ENCODE peak calls at places on chromosomes 5 and 9, in eight cellular contexts. X is A549, H is adrenal gland, Z is stomach, I is tibial nerve, C is breast epithelium, J is body of pancreas, A is H1. V is an unnamed sample.

GRCh38 chr9:134757206-134757975 is 115.8 kb downstream of the COL5A1 start:
- DNase-seq in X (no peak), J (no peak), A (no peak), H (no peak), I (no peak), C (no peak), Z (no peak), V (no peak)

GRCh38 chr5:28766565-28767158 is 1728.3 kb upstream of the CDH9 start:
- DNase-seq in J (no peak), A (no peak), X (peak; percentile 5), Z (no peak), H (no peak), C (no peak), I (peak; percentile 7), V (no peak)

GRCh38 chr9:110148384-110148783 is 59.6 kb downstream of the C9orf152 start:
- DNase-seq in X (no peak), Z (no peak), I (no peak), C (no peak), J (no peak), H (no peak), A (no peak), V (no peak)

GRCh38 chr9:136581614-136582447 is 36.0 kb upstream of the NOTCH1 start:
- DNase-seq in C (no peak), A (no peak), I (no peak), J (no peak), H (no peak), Z (no peak), X (no peak), V (no peak)

GRCh38 chr5:89951876-89952275 is 457.7 kb downstream of the CETN3 start:
- DNase-seq in A (no peak), C (no peak), J (no peak), X (no peak), Z (no peak), H (no peak), I (no peak), V (no peak)

GRCh38 chr9:111483862-111484563 is at the start of gene ECPAS:
- DNase-seq in Z (peak; percentile 69), X (peak; percentile 89), C (peak; percentile 57), I (peak; percentile 53), A (no peak), J (peak; percentile 75), H (peak; percentile 87), V (peak; percentile 84)

GRCh38 chr5:122102825-122103224 is 24.8 kb upstream of the LOX start:
- DNase-seq in C (no peak), J (no peak), Z (no peak), A (no peak), X (no peak), H (no peak), I (no peak), V (no peak)

GRCh38 chr5:105030153-105030552 is 1467.6 kb upstream of the NUDT12 start:
- DNase-seq in C (no peak), X (no peak), H (no peak), J (no peak), I (no peak), Z (no peak), A (no peak), V (no peak)

GRCh38 chr9:37486616-37487544 is 1.1 kb downstream of the POLR1E start:
- DNase-seq in A (no peak), X (no peak), J (peak; percentile 48), I (peak; percentile 60), Z (no peak), C (peak; percentile 48), H (peak; percentile 82), V (peak; percentile 58)

GRCh38 chr9:132774886-132775285 is 103.2 kb downstream of the AK8 start:
- DNase-seq in I (no peak), C (no peak), J (no peak), X (no peak), Z (no peak), H (no peak), A (no peak), V (no peak)

GRCh38 chr5:5065472-5065871 is 74.7 kb upstream of the ADAMTS16 start:
- DNase-seq in I (no peak), Z (no peak), X (no peak), A (no peak), J (no peak), H (no peak), C (no peak), V (no peak)
- TF ChIP-seq POLR2A in I (no peak), Z (no peak), X (no peak), A (no peak), J (no peak), H (no peak), C (no peak), V (no peak)

GRCh38 chr5:524442-525163 is at the start of gene SLC9A3:
- DNase-seq in Z (no peak), C (no peak), J (no peak), I (no peak), A (no peak), H (no peak), X (no peak), V (no peak)

GRCh38 chr5:522899-523657 is 1.2 kb downstream of the SLC9A3 start:
- DNase-seq in J (no peak), I (no peak), A (no peak), Z (peak; percentile 38), C (no peak), H (no peak), X (peak; percentile 35), V (no peak)

GRCh38 chr5:525164-525761 is 1.0 kb upstream of the SLC9A3 start:
- DNase-seq in Z (no peak), C (no peak), X (no peak), I (no peak), A (no peak), H (no peak), J (no peak), V (no peak)

GRCh38 chr5:525916-526315 is 1.7 kb upstream of the SLC9A3 start:
- DNase-seq in Z (no peak), H (no peak), I (no peak), J (no peak), A (no peak), X (no peak), C (no peak), V (no peak)

GRCh38 chr5:523658-524441 is 399 bp downstream of the SLC9A3 start:
- DNase-seq in H (no peak), Z (no peak), A (no peak), J (no peak), I (no peak), C (no peak), X (no peak), V (no peak)
- TF ChIP-seq POLR2A in H (no peak), Z (no peak), A (no peak), J (no peak), I (peak; percentile 60), C (no peak), X (no peak), V (no peak)

DNA sequence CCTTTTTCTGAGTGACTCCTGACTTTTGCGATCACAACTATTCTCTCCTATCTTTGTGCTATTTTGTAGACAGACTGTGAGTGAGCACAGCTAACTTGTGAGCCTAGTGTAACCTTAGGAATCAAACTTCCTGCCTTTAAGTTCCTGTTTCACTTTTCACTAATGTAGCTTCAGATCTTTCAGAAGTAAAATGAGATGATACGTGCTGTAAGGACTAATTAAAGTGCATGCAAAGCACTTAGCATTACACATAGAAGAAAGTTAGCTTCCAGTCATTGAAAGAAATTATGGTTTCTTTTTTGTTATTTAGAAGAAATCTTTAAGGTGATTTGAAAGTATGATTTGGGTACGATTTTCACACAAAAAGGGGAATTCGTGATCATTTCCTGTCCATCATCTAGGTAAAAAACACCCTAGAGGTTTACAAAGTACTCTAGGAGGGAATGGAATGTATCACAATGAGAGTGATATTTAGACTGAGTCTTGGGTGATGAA is 122.7 kb downstream of the ST8SIA4 start:
- DNase-seq in C (no peak), X (no peak), Z (no peak), H (no peak), I (no peak), A (no peak), J (no peak), V (no peak)
- TF ChIP-seq POLR2A in C (no peak), X (no peak), Z (no peak), H (no peak), I (no peak), A (no peak), J (no peak), V (no peak)

GRCh38 chr9:129989740-129990139 is 53.2 kb downstream of the FNBP1 start:
- DNase-seq in H (no peak), J (no peak), X (no peak), I (no peak), C (no peak), Z (no peak), A (no peak), V (no peak)
- TF ChIP-seq POLR2A in H (no peak), J (no peak), X (no peak), I (no peak), C (no peak), Z (no peak), A (no peak), V (no peak)

GRCh38 chr5:170161069-170161468 is 55.4 kb downstream of the FOXI1 start:
- DNase-seq in A (no peak), I (no peak), Z (no peak), C (no peak), J (no peak), H (no peak), X (no peak), V (no peak)
- TF ChIP-seq POLR2A in A (no peak), I (no peak), Z (no peak), C (no peak), J (no peak), H (no peak), X (no peak), V (no peak)

GRCh38 chr9:77882294-77882693 is 149.3 kb downstream of the GNAQ start:
- DNase-seq in Z (no peak), H (no peak), I (no peak), A (no peak), C (no peak), J (no peak), X (no peak), V (no peak)

GRCh38 chr9:77885104-77885672 is 146.4 kb downstream of the GNAQ start:
- DNase-seq in I (no peak), H (no peak), Z (no peak), C (no peak), X (no peak), J (no peak), A (no peak), V (no peak)

GRCh38 chr9:77883846-77884771 is 147.5 kb downstream of the GNAQ start:
- DNase-seq in H (no peak), X (no peak), A (peak; percentile 29), Z (no peak), C (peak; percentile 54), J (no peak), I (no peak), V (no peak)

GRCh38 chr9:77881111-77881510 is 150.5 kb downstream of the GNAQ start:
- DNase-seq in J (no peak), Z (no peak), H (no peak), C (no peak), X (no peak), A (no peak), I (no peak), V (no peak)

GRCh38 chr9:77883133-77883532 is 148.5 kb downstream of the GNAQ start:
- DNase-seq in J (no peak), H (no peak), A (no peak), C (no peak), Z (no peak), I (no peak), X (no peak), V (no peak)
- TF ChIP-seq POLR2A in J (no peak), H (no peak), A (no peak), C (no peak), Z (no peak), I (no peak), X (no peak), V (no peak)

V was measured in suprapubic skin.